ENCODE peak calls at places on chromosomes 7 and 10, in four cellular contexts. L is activated CD8-positive, alpha-beta T cell treated with anti-CD3 and anti-CD28 coated beads for 36 hours; V is fibroblast of mammary gland; D is RWPE1. G is an unnamed sample.

GRCh38 chr7:35379481-35379880 is 125.6 kb upstream of the TBX20 start:
- DNase-seq in L (no peak), V (no peak), D (no peak), G (no peak)

GRCh38 chr10:10403762-10404161 is 613.9 kb upstream of the CELF2 start:
- DNase-seq in L (no peak), V (peak), D (no peak), G (no peak)

GRCh38 chr10:124737221-124737620 is 7.0 kb downstream of the FAM53B start:
- DNase-seq in L (no peak), V (no peak), D (no peak), G (no peak)

GRCh38 chr7:99396914-99397631 is 11.3 kb downstream of the PDAP1 start:
- DNase-seq in L (no peak), V (no peak), D (no peak), G (no peak)

GRCh38 chr7:43869898-43870240 is 552 bp upstream of the MRPS24 start:
- DNase-seq in L (peak), V (peak), D (peak), G (no peak)

GRCh38 chr10:93997546-93997945 is 3.8 kb downstream of the PLCE1 start:
- DNase-seq in L (no peak), V (no peak), D (no peak), G (no peak)

GRCh38 chr7:867406-868188 is 8.8 kb upstream of the GET4 start:
- DNase-seq in L (no peak), V (peak), D (peak), G (no peak)

GRCh38 chr10:84156009-84156408 is 16.7 kb downstream of the GHITM start:
- DNase-seq in L (no peak), V (no peak), D (no peak), G (no peak)

GRCh38 chr7:135697276-135698049 is 30.5 kb downstream of the SLC13A4 start:
- DNase-seq in L (no peak), V (no peak), D (no peak), G (no peak)

GRCh38 chr10:13877154-13877909 is 290.6 kb downstream of the PRPF18 start:
- DNase-seq in L (no peak), V (peak), D (no peak), G (no peak)

GRCh38 chr7:97818066-97818663 is 54.0 kb downstream of the ASNS start:
- DNase-seq in L (no peak), V (no peak), D (no peak), G (no peak)

GRCh38 chr7:97819161-97819560 is 53.0 kb downstream of the ASNS start:
- DNase-seq in L (no peak), V (no peak), D (no peak), G (no peak)
- TF ChIP-seq CTCF in L (no peak), V (no peak), D (peak), G (peak)

GRCh38 chr7:69403169-69403568 is 195.1 kb upstream of the AUTS2 start:
- DNase-seq in L (no peak), V (peak), D (no peak), G (no peak)
- TF ChIP-seq CTCF in L (no peak), V (peak), D (no peak), G (peak)

GRCh38 chr7:156818133-156818532 is 74.8 kb downstream of the LMBR1 start:
- DNase-seq in L (no peak), V (no peak), D (no peak), G (no peak)

GRCh38 chr7:156816943-156817572 is 75.9 kb downstream of the LMBR1 start:
- DNase-seq in L (no peak), V (peak), D (peak), G (no peak)

GRCh38 chr7:156819733-156820295 is 73.2 kb downstream of the LMBR1 start:
- DNase-seq in L (no peak), V (no peak), D (no peak), G (no peak)

GRCh38 chr7:156823441-156823840 is 69.5 kb downstream of the LMBR1 start:
- DNase-seq in L (no peak), V (peak), D (peak), G (no peak)

DNA sequence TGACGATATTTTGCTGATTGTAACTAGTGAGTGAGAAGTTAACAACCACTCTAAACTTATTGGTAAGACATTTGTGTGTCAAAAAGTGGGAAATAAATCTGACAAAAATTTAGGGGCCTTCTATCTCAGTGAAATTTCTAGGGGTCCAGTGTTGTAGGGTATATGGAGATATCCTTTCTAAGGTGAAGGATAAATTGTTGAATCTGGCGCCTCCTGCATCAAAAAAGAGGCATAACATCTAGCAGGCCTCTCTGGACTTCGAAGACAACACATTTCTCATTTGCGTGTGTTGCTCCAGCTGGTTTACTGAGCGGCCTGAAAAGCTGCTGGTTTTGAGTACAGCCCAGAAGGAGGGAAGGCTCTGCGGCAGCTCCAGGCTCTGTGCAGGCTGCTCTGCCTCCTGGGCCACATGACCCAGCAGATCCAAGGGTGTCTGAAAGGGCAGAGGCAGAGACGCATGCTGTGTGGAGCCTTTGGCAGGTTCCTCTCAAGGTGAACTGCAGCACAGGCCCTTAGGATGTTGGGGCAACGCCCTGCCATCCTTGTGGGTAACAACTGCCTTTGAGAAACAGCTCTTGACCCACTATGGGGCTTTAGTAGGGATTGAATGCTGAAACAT is 72.4 kb downstream of the LMBR1 start:
- DNase-seq in L (no peak), V (no peak), D (no peak), G (no peak)
- TF ChIP-seq CTCF in L (peak), V (peak), D (no peak), G (peak)

GRCh38 chr10:28503114-28503513 is 29.8 kb upstream of the WAC start:
- DNase-seq in L (peak), V (peak), D (peak), G (no peak)
- TF ChIP-seq CTCF in L (no peak), V (no peak), D (peak), G (peak)

GRCh38 chr7:28144266-28144665 is 36.3 kb downstream of the JAZF1 start:
- DNase-seq in L (no peak), V (no peak), D (no peak), G (peak)
- TF ChIP-seq CTCF in L (no peak), V (no peak), D (no peak), G (no peak)

GRCh38 chr10:101397140-101397539 is 43.2 kb downstream of the BTRC start:
- DNase-seq in L (peak), V (peak), D (peak), G (no peak)
- TF ChIP-seq CTCF in L (no peak), V (no peak), D (no peak), G (no peak)

G was measured in neural crest cell.